ENCODE peak calls at places on chromosomes 6 and 20, in six cellular contexts. Y is fibroblast of lung, K is mesenchymal stem cell, Q is neural progenitor cell, F is MM.1S, B is mammary epithelial cell. X is an unnamed sample.

GRCh38 chr6:41100871-41101287 is 28.1 kb downstream of the NFYA start:
- DNase-seq in Y (no peak), K (no peak), Q (peak; percentile 57), F (no peak), B (no peak), X (peak; percentile 6)

GRCh38 chr6:107769053-107769658 is 55.0 kb downstream of the SCML4 start:
- DNase-seq in Y (no peak), K (no peak), Q (peak; percentile 18), F (no peak), B (no peak), X (no peak)

GRCh38 chr20:10557685-10558084 is 116.1 kb downstream of the JAG1 start:
- DNase-seq in Y (no peak), K (no peak), Q (no peak), F (no peak), B (peak; percentile 90), X (no peak)

GRCh38 chr6:35463292-35463691 is 4.9 kb upstream of the RPL10A start:
- DNase-seq in Y (no peak), K (no peak), Q (no peak), F (no peak), B (no peak), X (no peak)

GRCh38 chr6:8583291-8583690 is 147.9 kb upstream of the SLC35B3 start:
- DNase-seq in Y (no peak), K (no peak), Q (no peak), F (no peak), B (no peak), X (no peak)

GRCh38 chr20:54139188-54139587 is 34.6 kb downstream of the CYP24A1 start:
- DNase-seq in Y (no peak), K (no peak), Q (no peak), F (no peak), B (no peak), X (no peak)

GRCh38 chr6:41355952-41356351 is 20.5 kb downstream of the NCR2 start:
- DNase-seq in Y (no peak), K (no peak), Q (no peak), F (no peak), B (no peak), X (no peak)

GRCh38 chr6:144149894-144150672 is at the start of gene STX11:
- DNase-seq in Y (peak; percentile 20), K (peak; percentile 57), Q (peak; percentile 82), F (peak; percentile 62), B (peak; percentile 59), X (peak; percentile 88)

GRCh38 chr6:158174514-158174913 is 6.4 kb downstream of the GTF2H5 start:
- DNase-seq in Y (peak; percentile 95), K (no peak), Q (no peak), F (no peak), B (peak; percentile 70), X (no peak)

GRCh38 chr20:62792182-62792939 is 3.9 kb upstream of the MRGBP start:
- DNase-seq in Y (no peak), K (peak; percentile 87), Q (no peak), F (no peak), B (peak; percentile 60), X (peak; percentile 54)

GRCh38 chr6:116556814-116557403 is 3.4 kb downstream of the CALHM4 start:
- DNase-seq in Y (no peak), K (no peak), Q (no peak), F (no peak), B (no peak), X (no peak)

GRCh38 chr6:33174784-33175183 is 17.5 kb downstream of the COL11A2 start:
- DNase-seq in Y (no peak), K (no peak), Q (no peak), F (no peak), B (no peak), X (no peak)

GRCh38 chr20:31572701-31573554 is 32.2 kb upstream of the ID1 start:
- DNase-seq in Y (peak; percentile 99), K (peak; percentile 100), Q (peak; percentile 98), F (peak; percentile 94), B (peak; percentile 99), X (peak; percentile 99)

GRCh38 chr6:14060971-14061370 is 56.6 kb upstream of the CD83 start:
- DNase-seq in Y (no peak), K (no peak), Q (no peak), F (no peak), B (no peak), X (no peak)

GRCh38 chr6:75130784-75131183 is 75.1 kb downstream of the COL12A1 start:
- DNase-seq in Y (peak; percentile 57), K (peak; percentile 58), Q (no peak), F (no peak), B (no peak), X (no peak)

GRCh38 chr6:153856929-153857376 is 182.1 kb upstream of the OPRM1 start:
- DNase-seq in Y (no peak), K (no peak), Q (no peak), F (no peak), B (no peak), X (no peak)

GRCh38 chr6:149323925-149324324 is 6.4 kb downstream of the TAB2 start:
- DNase-seq in Y (no peak), K (no peak), Q (peak; percentile 28), F (no peak), B (no peak), X (no peak)

GRCh38 chr20:46282669-46283068 is 25.6 kb downstream of the CDH22 start:
- DNase-seq in Y (no peak), K (no peak), Q (peak; percentile 73), F (no peak), B (no peak), X (no peak)

GRCh38 chr20:44031822-44032582 is 117.3 kb downstream of the TOX2 start:
- DNase-seq in Y (no peak), K (no peak), Q (no peak), F (no peak), B (no peak), X (no peak)

GRCh38 chr20:45041464-45042337 is 59.2 kb downstream of the KCNS1 start:
- DNase-seq in Y (peak; percentile 37), K (peak; percentile 60), Q (no peak), F (no peak), B (peak; percentile 83), X (peak; percentile 92)
- H3K4me1 ChIP-seq in Y (peaks cover 4% of the 10 kb centered on the region), K (peaks cover 3% of the 10 kb centered on the region), Q (no peaks in the 10 kb centered on the region), F (no peaks in the 10 kb centered on the region), B (peaks cover 30% of the 10 kb centered on the region), X (peaks cover 4% of the 10 kb centered on the region)

GRCh38 chr20:23368316-23369110 is 6.5 kb downstream of the GZF1 start:
- DNase-seq in Y (peak; percentile 21), K (no peak), Q (no peak), F (no peak), B (no peak), X (peak; percentile 80)

GRCh38 chr20:23365390-23366165 is 3.6 kb downstream of the GZF1 start:
- DNase-seq in Y (no peak), K (no peak), Q (no peak), F (no peak), B (no peak), X (no peak)

GRCh38 chr20:23367770-23368169 is 5.8 kb downstream of the GZF1 start:
- DNase-seq in Y (no peak), K (no peak), Q (no peak), F (no peak), B (peak; percentile 67), X (no peak)

GRCh38 chr20:23369424-23369823 is 7.4 kb downstream of the GZF1 start:
- DNase-seq in Y (no peak), K (no peak), Q (no peak), F (no peak), B (no peak), X (peak; percentile 30)

DNA sequence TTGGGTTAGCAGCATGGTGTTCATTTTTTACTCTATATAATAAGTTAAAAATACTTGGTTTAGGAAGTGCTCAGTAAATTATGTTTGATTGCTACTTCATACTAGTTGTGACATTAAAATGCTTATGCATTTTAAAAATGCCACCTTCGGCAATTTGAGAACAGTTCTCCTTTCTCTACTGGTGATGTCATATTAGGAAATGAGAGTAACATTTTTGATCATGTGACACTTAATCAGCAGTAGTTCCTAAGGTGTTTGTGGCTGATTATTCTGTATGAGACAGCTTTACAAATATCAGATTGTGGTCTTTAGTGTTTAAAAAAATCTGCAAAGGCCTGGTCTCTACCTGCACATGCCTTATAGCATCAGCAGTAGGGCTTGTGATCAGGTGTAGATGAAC is 4.4 kb downstream of the GZF1 start:
- DNase-seq in Y (peak; percentile 17), K (no peak), Q (no peak), F (peak; percentile 53), B (peak; percentile 24), X (no peak)
- H3K4me2 ChIP-seq in Y (no peak overlapping the region), K (no peak overlapping the region), Q (no peak overlapping the region), F (peak overlapping the region; percentile 58), B (peak overlapping the region; percentile 4), X (no peak overlapping the region)

DNA sequence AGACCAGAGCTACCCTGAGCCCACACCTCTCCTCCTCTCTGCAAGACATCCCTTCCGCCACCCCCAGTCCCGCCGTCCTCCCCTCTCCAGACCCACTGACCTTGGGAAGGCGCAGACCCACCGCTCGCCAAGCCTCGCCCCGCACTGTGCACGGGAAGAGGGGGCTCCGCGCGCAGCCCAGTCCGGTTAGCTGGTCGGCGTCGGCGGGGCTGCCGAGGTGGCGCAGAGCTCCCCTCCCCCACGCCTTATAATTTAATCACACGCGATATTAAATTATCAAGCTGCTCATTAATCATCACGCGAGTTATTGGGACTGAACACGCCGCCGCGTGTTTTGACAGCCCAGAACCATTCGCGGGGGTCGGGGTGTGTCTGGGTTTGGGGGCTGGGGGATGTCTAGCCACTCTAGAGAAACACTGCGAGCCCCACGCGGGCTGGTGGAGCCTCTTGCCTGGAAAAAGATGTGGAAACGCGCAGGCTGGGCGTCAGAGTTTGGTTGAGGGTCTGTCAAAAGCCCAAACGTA is at the start of gene LINC00237:
- DNase-seq in Y (no peak), K (no peak), Q (peak; percentile 46), F (no peak), B (no peak), X (no peak)
- H3K9ac ChIP-seq in Y (no peak within 1 kb of the TSS), K (no peak within 1 kb of the TSS), Q (no peak within 1 kb of the TSS), F (no peak within 1 kb of the TSS), B (no peak within 1 kb of the TSS), X (no peak within 1 kb of the TSS)

DNA sequence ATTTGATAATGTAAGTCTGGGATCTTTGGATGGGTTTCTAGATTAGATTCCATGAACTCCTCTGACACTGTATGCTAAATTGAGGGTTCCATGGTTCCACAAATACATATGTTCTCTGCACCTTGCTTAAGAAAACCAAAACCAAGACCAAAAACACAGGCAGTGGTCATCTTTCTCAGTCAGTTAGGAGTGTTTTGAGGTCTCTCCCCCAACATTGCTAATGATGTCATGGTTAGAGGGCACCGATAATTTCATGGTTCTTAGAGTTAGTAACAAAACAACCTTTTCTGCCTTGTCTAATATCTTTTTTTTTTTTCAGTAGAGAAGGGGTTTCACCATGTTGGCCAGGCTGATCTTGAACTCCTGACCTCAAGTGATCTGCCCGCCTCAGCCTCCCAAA is 44.5 kb downstream of the ARID1B start:
- DNase-seq in Y (no peak), K (no peak), Q (no peak), F (no peak), B (no peak), X (no peak)
- H3K4me1 ChIP-seq in Y (peaks cover 4% of the 10 kb centered on the region), K (peaks cover 8% of the 10 kb centered on the region), Q (peaks cover 18% of the 10 kb centered on the region), F (no peaks in the 10 kb centered on the region), B (no peaks in the 10 kb centered on the region), X (peaks cover 15% of the 10 kb centered on the region)

X was measured in trophoblast cell.